ENCODE peak calls at places on chromosomes 2 and 18, in four cellular contexts. L is IMR-90, R is hypothalamus, C is kidney glomerular epithelial cell. B is an unnamed sample.

GRCh38 chr2:156211318-156211717 is 121.2 kb downstream of the NR4A2 start:
- DNase-seq in R (no peak), C (no peak), L (no peak), B (no peak)

GRCh38 chr2:155456222-155456621 is 757.7 kb downstream of the KCNJ3 start:
- DNase-seq in C (no peak), R (no peak), L (no peak), B (no peak)

GRCh38 chr2:27308359-27308875 is at the start of gene UCN:
- DNase-seq in L (peak; percentile 34), C (no peak), R (no peak), B (peak; percentile 79)

GRCh38 chr2:69345434-69345833 is 41.6 kb downstream of the GFPT1 start:
- DNase-seq in C (no peak), L (no peak), R (no peak), B (no peak)

GRCh38 chr18:63238711-63239110 is 80.9 kb downstream of the BCL2 start:
- DNase-seq in L (no peak), C (no peak), R (no peak), B (peak; percentile 22)

GRCh38 chr2:80074321-80074720 is 230.2 kb downstream of the LRRTM1 start:
- DNase-seq in L (no peak), R (no peak), C (no peak), B (no peak)

GRCh38 chr2:202690321-202690900 is 55.6 kb downstream of the FAM117B start:
- DNase-seq in R (no peak), C (no peak), L (no peak), B (no peak)

GRCh38 chr2:27078267-27079194 is at the start of gene EMILIN1:
- DNase-seq in L (peak; percentile 96), R (peak; percentile 8), C (no peak), B (no peak)

GRCh38 chr18:58310517-58310916 is 266.5 kb downstream of the NEDD4L start:
- DNase-seq in R (no peak), L (no peak), C (peak; percentile 43), B (no peak)

GRCh38 chr2:158024288-158024898 is 77.3 kb upstream of the UPP2 start:
- DNase-seq in C (no peak), R (peak; percentile 11), L (peak; percentile 31), B (peak; percentile 65)

GRCh38 chr18:63970803-63971191 is 916 bp downstream of the SERPINB8 start:
- DNase-seq in C (peak; percentile 60), R (peak; percentile 43), L (peak; percentile 21), B (peak; percentile 58)

GRCh38 chr18:36309436-36310391 is 12.2 kb downstream of the FHOD3 start:
- DNase-seq in R (no peak), L (peak; percentile 98), C (peak; percentile 97), B (no peak)

GRCh38 chr2:230578106-230578505 is 134.5 kb upstream of the CAB39 start:
- DNase-seq in L (no peak), C (no peak), R (no peak), B (no peak)

GRCh38 chr2:196591621-196592022 is 47.9 kb upstream of the CCDC150 start:
- DNase-seq in C (no peak), L (no peak), R (no peak), B (no peak)

GRCh38 chr2:16240459-16240858 is 300.1 kb downstream of the MYCN start:
- DNase-seq in L (no peak), R (no peak), C (no peak), B (no peak)

GRCh38 chr2:56077352-56077915 is 106.4 kb upstream of the CCDC85A start:
- DNase-seq in R (no peak), L (peak; percentile 7), C (peak; percentile 3), B (peak; percentile 63)

GRCh38 chr2:98445708-98446577 is 1.3 kb downstream of the INPP4A start:
- DNase-seq in C (no peak), R (no peak), L (no peak), B (no peak)

GRCh38 chr2:116988303-116988702 is 826.2 kb upstream of the DDX18 start:
- DNase-seq in R (no peak), C (no peak), L (no peak), B (no peak)

GRCh38 chr2:239188536-239188935 is 212.3 kb downstream of the HDAC4 start:
- DNase-seq in R (no peak), L (no peak), C (no peak), B (no peak)

GRCh38 chr2:3424171-3424795 is 44.8 kb downstream of the TRAPPC12 start:
- DNase-seq in L (no peak), R (no peak), C (no peak), B (no peak)

GRCh38 chr2:64952896-64953482 is 36.2 kb upstream of the SLC1A4 start:
- DNase-seq in R (no peak), C (no peak), L (peak; percentile 96), B (no peak)

GRCh38 chr2:110727923-110728322 is 4.5 kb upstream of the ACOXL start:
- DNase-seq in R (no peak), L (no peak), C (no peak), B (no peak)

GRCh38 chr2:61460168-61460567 is 10.7 kb downstream of the USP34 start:
- DNase-seq in L (peak; percentile 89), C (peak; percentile 25), R (no peak), B (no peak)

GRCh38 chr2:71530246-71530986 is 77.1 kb downstream of the DYSF start:
- DNase-seq in R (no peak), C (peak; percentile 23), L (peak; percentile 28), B (peak; percentile 61)

GRCh38 chr18:47752796-47753645 is 177.4 kb downstream of the SMAD2 start:
- DNase-seq in C (no peak), L (no peak), R (no peak), B (no peak)

GRCh38 chr18:50847192-50847591 is 27.4 kb upstream of the MRO start:
- DNase-seq in L (peak; percentile 31), R (no peak), C (no peak), B (no peak)

GRCh38 chr2:130829020-130829419 is 7.7 kb upstream of the ARHGEF4 start:
- DNase-seq in L (peak; percentile 57), R (no peak), C (no peak), B (no peak)

GRCh38 chr2:118774458-118775133 is 72.9 kb downstream of the EN1 start:
- DNase-seq in L (peak; percentile 7), R (no peak), C (no peak), B (peak; percentile 87)

GRCh38 chr2:236119476-236119875 is 48.7 kb downstream of the GBX2 start:
- DNase-seq in L (no peak), C (no peak), R (no peak), B (no peak)

GRCh38 chr18:30618567-30618966 is 424.0 kb downstream of the DSC3 start:
- DNase-seq in R (no peak), C (no peak), L (no peak), B (no peak)

GRCh38 chr2:68287580-68288441 is 31.9 kb downstream of the CNRIP1 start:
- DNase-seq in C (peak; percentile 37), R (no peak), L (peak; percentile 61), B (no peak)

GRCh38 chr2:161245237-161245505 is 63.1 kb upstream of the PSMD14 start:
- DNase-seq in C (no peak), L (no peak), R (no peak), B (no peak)

GRCh38 chr2:134586289-134586980 is 132.4 kb downstream of the TMEM163 start:
- DNase-seq in C (peak; percentile 3), L (no peak), R (no peak), B (no peak)

GRCh38 chr18:10249270-10249669 is 205.2 kb upstream of the APCDD1 start:
- DNase-seq in C (no peak), L (no peak), R (no peak), B (peak; percentile 36)

GRCh38 chr2:98359986-98360385 is 13.7 kb downstream of the CNGA3 start:
- DNase-seq in L (no peak), R (no peak), C (no peak), B (no peak)

GRCh38 chr2:119013640-119014039 is 71.6 kb downstream of the MARCO start:
- DNase-seq in R (no peak), L (no peak), C (no peak), B (no peak)

GRCh38 chr2:46569061-46569560 is 89.7 kb downstream of the TMEM247 start:
- DNase-seq in R (no peak), C (no peak), L (peak; percentile 58), B (no peak)

B was measured in WTC11.